ENCODE peak calls at places on chromosomes 12 and 14, in five cellular contexts. One of them, this sample, is unnamed.

GRCh38 chr12:111643428-111643826 is 42.3 kb downstream of the BRAP start:
- DNase-seq in AG08396: peak; percentile 60
- DNase-seq in dorsolateral prefrontal cortex: no peak
- DNase-seq in activated CD8-positive, alpha-beta memory T cell treated with anti-CD3 and anti-CD28 coated beads, Interleukin-2, amount 50 U/mL, for 4 hours: no peak
- DNase-seq in transverse colon: peak; percentile 53
- DNase-seq in this sample: no peak

GRCh38 chr14:67416810-67417209 is 4.8 kb upstream of the PLEK2 start:
- DNase-seq in AG08396: no peak
- DNase-seq in dorsolateral prefrontal cortex: no peak
- DNase-seq in activated CD8-positive, alpha-beta memory T cell treated with anti-CD3 and anti-CD28 coated beads, Interleukin-2, amount 50 U/mL, for 4 hours: no peak
- DNase-seq in transverse colon: no peak
- DNase-seq in this sample: no peak

GRCh38 chr14:32422440-32422839 is 93.3 kb downstream of the AKAP6 start:
- DNase-seq in AG08396: no peak
- DNase-seq in dorsolateral prefrontal cortex: no peak
- DNase-seq in activated CD8-positive, alpha-beta memory T cell treated with anti-CD3 and anti-CD28 coated beads, Interleukin-2, amount 50 U/mL, for 4 hours: no peak
- DNase-seq in transverse colon: no peak
- DNase-seq in this sample: no peak

GRCh38 chr12:6229823-6230222 is 29.6 kb downstream of the CD9 start:
- DNase-seq in AG08396: peak; percentile 80
- DNase-seq in dorsolateral prefrontal cortex: peak; percentile 73
- DNase-seq in activated CD8-positive, alpha-beta memory T cell treated with anti-CD3 and anti-CD28 coated beads, Interleukin-2, amount 50 U/mL, for 4 hours: no peak
- DNase-seq in transverse colon: peak; percentile 68
- DNase-seq in this sample: no peak

GRCh38 chr14:49966304-49966809 is 73.5 kb downstream of the ARF6 start:
- DNase-seq in AG08396: no peak
- DNase-seq in dorsolateral prefrontal cortex: no peak
- DNase-seq in activated CD8-positive, alpha-beta memory T cell treated with anti-CD3 and anti-CD28 coated beads, Interleukin-2, amount 50 U/mL, for 4 hours: no peak
- DNase-seq in transverse colon: peak; percentile 76
- DNase-seq in this sample: no peak

GRCh38 chr12:101909646-101910045 is 32.3 kb downstream of the DRAM1 start:
- DNase-seq in AG08396: no peak
- DNase-seq in dorsolateral prefrontal cortex: no peak
- DNase-seq in activated CD8-positive, alpha-beta memory T cell treated with anti-CD3 and anti-CD28 coated beads, Interleukin-2, amount 50 U/mL, for 4 hours: no peak
- DNase-seq in transverse colon: no peak
- DNase-seq in this sample: no peak

GRCh38 chr14:56100556-56100955 is 17.7 kb upstream of the PELI2 start:
- DNase-seq in AG08396: no peak
- DNase-seq in dorsolateral prefrontal cortex: no peak
- DNase-seq in activated CD8-positive, alpha-beta memory T cell treated with anti-CD3 and anti-CD28 coated beads, Interleukin-2, amount 50 U/mL, for 4 hours: no peak
- DNase-seq in transverse colon: no peak
- DNase-seq in this sample: no peak

GRCh38 chr14:100910888-100911664 is 7.6 kb upstream of the RTL1 start:
- DNase-seq in AG08396: no peak
- DNase-seq in dorsolateral prefrontal cortex: no peak
- DNase-seq in activated CD8-positive, alpha-beta memory T cell treated with anti-CD3 and anti-CD28 coated beads, Interleukin-2, amount 50 U/mL, for 4 hours: no peak
- DNase-seq in transverse colon: no peak
- DNase-seq in this sample: no peak

GRCh38 chr14:71467419-71467818 is 464.8 kb upstream of the RGS6 start:
- DNase-seq in AG08396: no peak
- DNase-seq in dorsolateral prefrontal cortex: no peak
- DNase-seq in activated CD8-positive, alpha-beta memory T cell treated with anti-CD3 and anti-CD28 coated beads, Interleukin-2, amount 50 U/mL, for 4 hours: no peak
- DNase-seq in transverse colon: no peak
- DNase-seq in this sample: no peak

GRCh38 chr12:1197264-1198018 is 206.4 kb downstream of the ERC1 start:
- DNase-seq in AG08396: peak; percentile 15
- DNase-seq in dorsolateral prefrontal cortex: no peak
- DNase-seq in activated CD8-positive, alpha-beta memory T cell treated with anti-CD3 and anti-CD28 coated beads, Interleukin-2, amount 50 U/mL, for 4 hours: no peak
- DNase-seq in transverse colon: no peak
- DNase-seq in this sample: no peak